ENCODE peak calls at places on chromosomes 2 and 18, in four cellular contexts. D is GM12878, B is A549, J is sigmoid colon. Q is an unnamed sample.

GRCh38 chr2:228527481-228527880 is 346.0 kb upstream of the SPHKAP start:
- DNase-seq in B (no peak), D (no peak), J (no peak), Q (no peak)

GRCh38 chr2:9709539-9710285 is 78.9 kb upstream of the YWHAQ start:
- DNase-seq in J (no peak), D (no peak), B (no peak), Q (peak)

GRCh38 chr2:23465982-23466381 is 81.0 kb downstream of the KLHL29 start:
- DNase-seq in D (no peak), B (no peak), J (no peak), Q (no peak)

GRCh38 chr18:32425466-32425865 is 45.2 kb downstream of the GAREM1 start:
- DNase-seq in D (no peak), B (no peak), J (no peak), Q (no peak)

GRCh38 chr2:106886916-106887758 is 1.2 kb upstream of the ST6GAL2 start:
- DNase-seq in D (no peak), B (peak), J (no peak), Q (no peak)

GRCh38 chr2:176470713-176471112 is 201.5 kb downstream of the MTX2 start:
- DNase-seq in J (no peak), D (no peak), B (no peak), Q (no peak)

GRCh38 chr2:232838406-232838874 is 31.6 kb upstream of the SNORC start:
- DNase-seq in B (no peak), D (peak), J (no peak), Q (no peak)

GRCh38 chr2:160719116-160719515 is 225.5 kb upstream of the RBMS1 start:
- DNase-seq in D (no peak), J (no peak), B (no peak), Q (no peak)

DNA sequence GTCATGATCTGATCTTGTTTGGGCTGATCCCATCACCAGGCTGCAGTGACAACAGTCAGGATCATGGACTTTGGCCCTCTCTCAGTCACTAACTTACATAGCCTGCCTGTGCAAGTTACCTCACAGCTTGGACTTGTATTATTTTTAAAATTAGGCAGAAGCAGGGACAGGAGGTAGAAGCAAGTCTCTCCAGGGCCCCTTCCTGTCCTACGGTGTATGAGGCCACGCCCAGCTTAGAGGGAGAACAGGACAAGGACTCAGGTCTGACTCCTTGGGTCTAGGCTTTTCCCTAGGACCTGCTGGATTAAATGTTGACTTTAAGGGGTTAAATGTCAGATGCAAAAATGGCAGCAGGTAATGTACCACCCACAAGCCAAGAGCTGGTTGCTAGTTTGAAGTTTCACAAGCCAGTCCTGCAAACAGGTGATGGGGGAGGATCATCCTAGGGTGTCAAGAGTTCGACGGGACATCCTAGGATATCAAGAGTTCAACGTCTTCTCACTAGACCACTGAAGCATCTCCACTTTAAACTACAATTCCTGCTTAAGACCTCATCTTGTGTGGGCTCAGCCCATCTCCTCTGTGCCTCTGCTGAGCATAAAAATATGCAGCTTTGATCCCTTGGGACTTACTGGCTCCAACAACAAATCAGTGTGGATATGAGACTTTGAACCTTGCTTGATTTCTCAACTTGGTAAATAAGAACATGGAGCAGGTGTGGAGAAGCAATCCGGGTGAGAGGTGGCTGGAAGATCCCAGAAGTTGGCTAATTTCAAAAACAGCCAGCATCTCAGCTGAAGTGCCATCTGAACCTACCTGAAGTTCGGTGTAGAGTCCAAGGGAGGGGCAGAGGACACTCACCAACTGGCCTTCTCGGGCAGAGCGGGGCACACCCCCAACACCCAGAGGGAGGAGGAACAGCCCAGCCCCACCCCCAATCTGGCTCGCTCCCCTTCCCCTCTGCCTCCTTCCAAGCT is 39.5 kb downstream of the SFXN5 start:
- DNase-seq in B (no peak), D (no peak), J (no peak), Q (no peak)
- TF ChIP-seq EP300 in B (no peak), D (no peak), J (no peak), Q (no peak)

GRCh38 chr2:43255249-43255960 is 29.0 kb upstream of the ZFP36L2 start:
- DNase-seq in J (no peak), B (no peak), D (no peak), Q (no peak)

GRCh38 chr2:43262239-43262638 is 35.8 kb upstream of the ZFP36L2 start:
- DNase-seq in J (no peak), D (no peak), B (no peak), Q (no peak)

GRCh38 chr2:43254331-43254730 is 27.9 kb upstream of the ZFP36L2 start:
- DNase-seq in D (no peak), B (no peak), J (no peak), Q (no peak)

GRCh38 chr2:43258547-43259156 is 32.2 kb upstream of the ZFP36L2 start:
- DNase-seq in J (no peak), B (no peak), D (no peak), Q (no peak)
- TF ChIP-seq EP300 in J (no peak), B (no peak), D (no peak), Q (no peak)

DNA sequence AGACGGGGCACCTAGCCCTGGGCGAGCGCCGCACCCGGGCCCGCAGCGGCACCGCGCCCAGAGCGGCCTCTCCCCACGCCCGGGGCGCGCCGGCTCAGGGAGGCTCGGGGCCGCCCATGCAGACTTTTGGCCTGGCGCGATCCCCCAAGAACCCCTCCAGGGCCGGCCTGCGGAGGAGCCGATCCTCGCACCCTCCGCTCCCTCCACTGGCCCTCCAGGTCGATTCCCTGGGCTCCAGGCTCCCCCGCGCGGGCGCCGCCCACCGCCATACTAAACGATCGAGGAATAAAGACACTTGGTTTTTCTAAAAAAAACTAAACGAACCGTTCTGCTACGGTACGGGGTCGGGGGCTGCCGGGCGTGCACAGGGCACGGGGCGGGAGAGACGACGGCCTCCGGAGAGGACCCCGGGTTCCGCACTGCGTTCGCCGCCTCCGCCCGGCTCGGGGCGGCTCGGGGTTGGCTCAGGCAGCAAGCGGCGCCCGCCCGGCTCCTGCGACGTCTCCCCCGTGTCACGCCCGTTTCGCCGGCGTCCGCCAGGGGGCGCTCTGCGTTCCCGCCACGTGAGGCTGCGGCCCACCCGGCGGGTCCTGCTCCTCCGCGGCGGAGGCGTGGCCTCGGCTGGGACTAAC is 366 bp upstream of the KHK start:
- DNase-seq in B (peak), J (peak), D (peak), Q (peak)
- TF ChIP-seq EP300 in B (no peak), J (no peak), D (no peak), Q (no peak)

DNA sequence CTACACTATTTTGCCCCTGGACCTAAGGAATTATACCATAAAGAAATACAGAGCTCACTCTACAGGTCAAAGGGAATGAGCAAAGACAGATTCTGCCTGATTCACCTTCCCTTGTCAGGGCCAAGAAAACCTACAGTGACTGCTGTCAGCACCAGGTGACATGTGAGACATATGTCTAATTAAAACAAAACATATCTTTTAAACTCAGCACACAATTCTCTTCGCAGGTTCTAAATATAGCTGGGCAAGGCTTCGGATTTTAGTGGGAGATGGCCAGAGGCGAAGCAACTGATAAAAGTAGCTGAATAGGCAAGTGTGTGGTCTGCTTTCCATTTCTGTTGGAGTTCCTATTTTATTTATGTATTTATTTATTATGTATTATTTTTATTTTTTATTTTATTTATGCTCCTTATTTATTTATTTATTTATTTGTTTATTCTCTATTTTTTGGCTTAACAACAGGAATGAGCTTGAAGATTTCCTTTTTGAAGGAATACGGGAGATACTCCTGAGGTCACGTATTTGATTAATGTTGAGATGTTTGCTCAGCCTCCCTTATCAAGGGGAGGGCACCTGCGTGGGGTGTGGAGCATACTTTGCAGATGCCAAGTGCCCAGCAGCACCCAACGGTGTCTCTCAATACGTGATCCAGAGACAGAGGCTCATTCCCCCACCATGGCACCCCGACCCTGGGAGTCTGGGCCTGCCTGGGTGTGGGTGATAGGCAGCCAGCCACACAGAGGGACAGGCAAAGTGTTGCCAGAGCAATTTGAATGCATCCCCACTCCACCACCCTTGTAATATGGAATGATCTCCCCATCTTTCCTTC is 141.8 kb downstream of the RNF152 start:
- DNase-seq in D (no peak), B (no peak), J (no peak), Q (no peak)
- TF ChIP-seq EP300 in D (no peak), B (no peak), J (no peak), Q (no peak)

Q was measured in suprapubic skin.